ENCODE peak calls at places on chromosome 19, in six cellular contexts. I, Y, E, T, Q and S are unnamed samples.

GRCh38 chr19:22783651-22784050 is 300 bp downstream of the ZNF99 start:
- DNase-seq in Y (no peak), I (no peak), Q (no peak), E (no peak), T (no peak), S (no peak)

GRCh38 chr19:49677901-49678674 is 1.0 kb downstream of the PRMT1 start:
- DNase-seq in I (peak; percentile 72), Y (peak; percentile 62), T (peak; percentile 83), E (peak; percentile 87), Q (peak; percentile 79), S (peak; percentile 72)

GRCh38 chr19:39915848-39916215 is 18.6 kb downstream of the FCGBP start:
- DNase-seq in E (no peak), I (no peak), Y (no peak), T (no peak), Q (no peak), S (no peak)

GRCh38 chr19:50822661-50823208 is 852 bp downstream of the KLK1 start:
- DNase-seq in Q (no peak), T (no peak), E (no peak), I (no peak), Y (no peak), S (no peak)

GRCh38 chr19:16033721-16034120 is 42.6 kb upstream of the TPM4 start:
- DNase-seq in T (no peak), Y (no peak), I (no peak), E (no peak), Q (no peak), S (no peak)

GRCh38 chr19:5103061-5103701 is 134.3 kb downstream of the KDM4B start:
- DNase-seq in E (peak; percentile 76), Y (peak; percentile 12), I (no peak), T (peak; percentile 24), Q (no peak), S (no peak)

GRCh38 chr19:6730153-6730804 is 7.1 kb downstream of the GPR108 start:
- DNase-seq in E (peak; percentile 82), I (peak; percentile 29), Y (no peak), T (peak; percentile 81), Q (peak; percentile 94), S (no peak)

GRCh38 chr19:36528921-36529518 is 949 bp upstream of the ZNF260 start:
- DNase-seq in Y (no peak), Q (no peak), I (no peak), T (no peak), E (no peak), S (no peak)

GRCh38 chr19:16024266-16025107 is 51.8 kb upstream of the TPM4 start:
- DNase-seq in E (no peak), T (no peak), Q (no peak), I (no peak), Y (no peak), S (no peak)

GRCh38 chr19:17001603-17002183 is 24.9 kb downstream of the CPAMD8 start:
- DNase-seq in Q (no peak), Y (no peak), I (peak; percentile 75), T (no peak), E (no peak), S (no peak)

GRCh38 chr19:5130371-5131030 is 161.6 kb downstream of the KDM4B start:
- DNase-seq in E (no peak), Q (no peak), I (peak; percentile 86), T (no peak), Y (no peak), S (no peak)

GRCh38 chr19:660793-661426 is 2.1 kb downstream of the RNF126 start:
- DNase-seq in I (no peak), T (no peak), Q (no peak), E (no peak), Y (no peak), S (no peak)

GRCh38 chr19:43799502-43800142 is 2.6 kb downstream of the LYPD5 start:
- DNase-seq in Y (no peak), T (no peak), I (no peak), E (no peak), Q (no peak), S (no peak)

GRCh38 chr19:48968179-48968661 is 3.1 kb downstream of the FTL start:
- DNase-seq in T (no peak), I (no peak), Q (no peak), E (no peak), Y (peak; percentile 49), S (no peak)

GRCh38 chr19:5213667-5214066 is 126.9 kb downstream of the PTPRS start:
- DNase-seq in I (no peak), Y (no peak), E (no peak), Q (no peak), T (no peak), S (no peak)

GRCh38 chr19:27833031-27833430 is 1379.9 kb downstream of the UQCRFS1 start:
- DNase-seq in E (no peak), I (no peak), Y (no peak), T (no peak), Q (no peak), S (no peak)
- H3K9me3 ChIP-seq in E (no peaks in the 10 kb centered on the region), I (peaks cover 4% of the 10 kb centered on the region), Y (peaks cover 5% of the 10 kb centered on the region), T (no peaks in the 10 kb centered on the region), Q (no peaks in the 10 kb centered on the region), S (no peaks in the 10 kb centered on the region)

GRCh38 chr19:11749751-11750150 is 11.0 kb upstream of the ZNF823 start:
- DNase-seq in Y (no peak), I (no peak), E (no peak), Q (no peak), T (no peak), S (no peak)
- H3K4me3 ChIP-seq in Y (no peak overlapping the region), I (no peak overlapping the region), E (no peak overlapping the region), Q (no peak overlapping the region), T (no peak overlapping the region), S (no peak overlapping the region)

GRCh38 chr19:8821748-8822241 is 10.3 kb downstream of the ZNF558 start:
- DNase-seq in Q (no peak), I (no peak), E (no peak), Y (no peak), T (no peak), S (no peak)
- H3K9me3 ChIP-seq in Q (peaks cover 38% of the 10 kb centered on the region), I (peaks cover 22% of the 10 kb centered on the region), E (peaks cover 36% of the 10 kb centered on the region), Y (peaks cover 5% of the 10 kb centered on the region), T (no peaks in the 10 kb centered on the region), S (peaks cover 49% of the 10 kb centered on the region)

DNA sequence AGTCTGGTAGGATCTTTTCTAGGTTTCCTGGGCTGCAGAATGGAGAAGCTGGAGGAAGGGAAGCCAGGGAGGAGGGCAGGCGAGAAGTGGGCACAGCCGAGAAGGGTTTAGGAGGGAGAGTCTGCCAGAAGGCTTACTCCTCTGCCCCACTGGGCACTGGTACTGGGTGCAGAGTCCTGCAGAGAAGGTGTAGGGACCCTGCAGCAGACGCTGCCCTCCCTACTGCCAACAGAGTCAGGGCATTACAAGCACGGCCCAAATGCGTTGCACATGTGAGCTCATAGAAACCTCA is 726 bp upstream of the PEPD start:
- DNase-seq in I (no peak), E (no peak), Q (no peak), T (no peak), Y (no peak), S (no peak)
- H3K4me3 ChIP-seq in I (peak overlapping the region; percentile 69), E (peak overlapping the region; percentile 89), Q (peak overlapping the region; percentile 99), T (peak overlapping the region; percentile 98), Y (no peak overlapping the region), S (peak overlapping the region; percentile 97)

GRCh38 chr19:27529158-27529557 is 1683.8 kb downstream of the UQCRFS1 start:
- DNase-seq in T (no peak), E (no peak), Q (no peak), I (no peak), Y (no peak), S (no peak)
- H3K9me3 ChIP-seq in T (no peaks in the 10 kb centered on the region), E (peaks cover 22% of the 10 kb centered on the region), Q (peaks cover 89% of the 10 kb centered on the region), I (peaks cover 47% of the 10 kb centered on the region), Y (peaks cover 5% of the 10 kb centered on the region), S (peaks cover 99% of the 10 kb centered on the region)